ENCODE peak calls at places on chromosome 14, in eight cellular contexts. One of them, this sample, is unnamed.
A peak's percentile ranks its signal among the peaks of the same experiment; 100 is the strongest.

GRCh38 chr14:74733241-74733640 is 20.3 kb downstream of the FCF1 start:
- DNase-seq in activated naive CD4-positive, alpha-beta T cell treated with anti-CD3 and anti-CD28 coated beads, Interleukin-2, amount 50 U/mL, for 72 hours: no peak
- DNase-seq in kidney tubule cell: no peak
- DNase-seq in MCF 10A: no peak
- DNase-seq in stimulated activated naive B cell treated with anti-CD40 and anti-IgM and Interleukin-4, amounts not matched to agents 10 μg/mL and 1 μg/mL and 100 μg/mL, for 72 hours: no peak
- DNase-seq in glomerular endothelial cell: no peak
- DNase-seq in posterior cingulate gyrus: no peak
- DNase-seq in CD4-positive, CD25-positive, alpha-beta regulatory T cell: no peak
- DNase-seq in this sample: no peak

GRCh38 chr14:69685217-69685616 is 73.8 kb downstream of the SUSD6 start:
- DNase-seq in activated naive CD4-positive, alpha-beta T cell treated with anti-CD3 and anti-CD28 coated beads, Interleukin-2, amount 50 U/mL, for 72 hours: peak; percentile 71
- DNase-seq in MCF 10A: peak; percentile 93
- DNase-seq in CD4-positive, CD25-positive, alpha-beta regulatory T cell: no peak
- DNase-seq in glomerular endothelial cell: no peak
- DNase-seq in posterior cingulate gyrus: no peak
- DNase-seq in kidney tubule cell: peak; percentile 93
- DNase-seq in stimulated activated naive B cell treated with anti-CD40 and anti-IgM and Interleukin-4, amounts not matched to agents 10 μg/mL and 1 μg/mL and 100 μg/mL, for 72 hours: peak; percentile 60
- DNase-seq in this sample: no peak

GRCh38 chr14:105865904-105866840 is 339.8 kb downstream of the TMEM121 start:
- DNase-seq in stimulated activated naive B cell treated with anti-CD40 and anti-IgM and Interleukin-4, amounts not matched to agents 10 μg/mL and 1 μg/mL and 100 μg/mL, for 72 hours: no peak
- DNase-seq in kidney tubule cell: no peak
- DNase-seq in posterior cingulate gyrus: peak; percentile 5
- DNase-seq in glomerular endothelial cell: no peak
- DNase-seq in activated naive CD4-positive, alpha-beta T cell treated with anti-CD3 and anti-CD28 coated beads, Interleukin-2, amount 50 U/mL, for 72 hours: peak; percentile 47
- DNase-seq in MCF 10A: no peak
- DNase-seq in CD4-positive, CD25-positive, alpha-beta regulatory T cell: no peak
- DNase-seq in this sample: no peak

GRCh38 chr14:89013098-89013504 is 188.7 kb downstream of the TTC8 start:
- DNase-seq in CD4-positive, CD25-positive, alpha-beta regulatory T cell: no peak
- DNase-seq in glomerular endothelial cell: no peak
- DNase-seq in kidney tubule cell: peak; percentile 72
- DNase-seq in MCF 10A: peak; percentile 33
- DNase-seq in stimulated activated naive B cell treated with anti-CD40 and anti-IgM and Interleukin-4, amounts not matched to agents 10 μg/mL and 1 μg/mL and 100 μg/mL, for 72 hours: no peak
- DNase-seq in posterior cingulate gyrus: no peak
- DNase-seq in activated naive CD4-positive, alpha-beta T cell treated with anti-CD3 and anti-CD28 coated beads, Interleukin-2, amount 50 U/mL, for 72 hours: no peak
- DNase-seq in this sample: peak; percentile 11

GRCh38 chr14:84404246-84404645 is 1125.7 kb upstream of the FLRT2 start:
- DNase-seq in CD4-positive, CD25-positive, alpha-beta regulatory T cell: no peak
- DNase-seq in posterior cingulate gyrus: no peak
- DNase-seq in stimulated activated naive B cell treated with anti-CD40 and anti-IgM and Interleukin-4, amounts not matched to agents 10 μg/mL and 1 μg/mL and 100 μg/mL, for 72 hours: no peak
- DNase-seq in kidney tubule cell: no peak
- DNase-seq in activated naive CD4-positive, alpha-beta T cell treated with anti-CD3 and anti-CD28 coated beads, Interleukin-2, amount 50 U/mL, for 72 hours: no peak
- DNase-seq in MCF 10A: no peak
- DNase-seq in glomerular endothelial cell: no peak
- DNase-seq in this sample: no peak

GRCh38 chr14:53390008-53390407 is 236.9 kb upstream of the DDHD1 start:
- DNase-seq in stimulated activated naive B cell treated with anti-CD40 and anti-IgM and Interleukin-4, amounts not matched to agents 10 μg/mL and 1 μg/mL and 100 μg/mL, for 72 hours: no peak
- DNase-seq in CD4-positive, CD25-positive, alpha-beta regulatory T cell: no peak
- DNase-seq in posterior cingulate gyrus: no peak
- DNase-seq in kidney tubule cell: no peak
- DNase-seq in MCF 10A: no peak
- DNase-seq in activated naive CD4-positive, alpha-beta T cell treated with anti-CD3 and anti-CD28 coated beads, Interleukin-2, amount 50 U/mL, for 72 hours: no peak
- DNase-seq in glomerular endothelial cell: no peak
- DNase-seq in this sample: no peak

GRCh38 chr14:32940066-32940651 is 1.5 kb downstream of the NPAS3 start:
- DNase-seq in activated naive CD4-positive, alpha-beta T cell treated with anti-CD3 and anti-CD28 coated beads, Interleukin-2, amount 50 U/mL, for 72 hours: no peak
- DNase-seq in CD4-positive, CD25-positive, alpha-beta regulatory T cell: no peak
- DNase-seq in posterior cingulate gyrus: no peak
- DNase-seq in glomerular endothelial cell: peak; percentile 22
- DNase-seq in kidney tubule cell: no peak
- DNase-seq in MCF 10A: no peak
- DNase-seq in stimulated activated naive B cell treated with anti-CD40 and anti-IgM and Interleukin-4, amounts not matched to agents 10 μg/mL and 1 μg/mL and 100 μg/mL, for 72 hours: no peak
- DNase-seq in this sample: no peak

GRCh38 chr14:91256661-91257060 is 12.2 kb upstream of the GPR68 start:
- DNase-seq in CD4-positive, CD25-positive, alpha-beta regulatory T cell: no peak
- DNase-seq in activated naive CD4-positive, alpha-beta T cell treated with anti-CD3 and anti-CD28 coated beads, Interleukin-2, amount 50 U/mL, for 72 hours: no peak
- DNase-seq in glomerular endothelial cell: no peak
- DNase-seq in MCF 10A: no peak
- DNase-seq in posterior cingulate gyrus: no peak
- DNase-seq in stimulated activated naive B cell treated with anti-CD40 and anti-IgM and Interleukin-4, amounts not matched to agents 10 μg/mL and 1 μg/mL and 100 μg/mL, for 72 hours: no peak
- DNase-seq in kidney tubule cell: no peak
- DNase-seq in this sample: no peak

GRCh38 chr14:103334644-103335603 is 887 bp downstream of the EIF5 start:
- DNase-seq in stimulated activated naive B cell treated with anti-CD40 and anti-IgM and Interleukin-4, amounts not matched to agents 10 μg/mL and 1 μg/mL and 100 μg/mL, for 72 hours: peak; percentile 60
- DNase-seq in activated naive CD4-positive, alpha-beta T cell treated with anti-CD3 and anti-CD28 coated beads, Interleukin-2, amount 50 U/mL, for 72 hours: peak; percentile 90
- DNase-seq in CD4-positive, CD25-positive, alpha-beta regulatory T cell: peak; percentile 58
- DNase-seq in glomerular endothelial cell: no peak
- DNase-seq in MCF 10A: peak; percentile 74
- DNase-seq in posterior cingulate gyrus: peak; percentile 62
- DNase-seq in kidney tubule cell: peak; percentile 82
- DNase-seq in this sample: peak; percentile 35

GRCh38 chr14:61768240-61768639 is 6.0 kb downstream of the SNAPC1 start:
- DNase-seq in posterior cingulate gyrus: no peak
- DNase-seq in CD4-positive, CD25-positive, alpha-beta regulatory T cell: no peak
- DNase-seq in glomerular endothelial cell: no peak
- DNase-seq in kidney tubule cell: no peak
- DNase-seq in activated naive CD4-positive, alpha-beta T cell treated with anti-CD3 and anti-CD28 coated beads, Interleukin-2, amount 50 U/mL, for 72 hours: no peak
- DNase-seq in MCF 10A: no peak
- DNase-seq in stimulated activated naive B cell treated with anti-CD40 and anti-IgM and Interleukin-4, amounts not matched to agents 10 μg/mL and 1 μg/mL and 100 μg/mL, for 72 hours: no peak
- DNase-seq in this sample: no peak

GRCh38 chr14:34113991-34114390 is 163.1 kb upstream of the EGLN3 start:
- DNase-seq in CD4-positive, CD25-positive, alpha-beta regulatory T cell: no peak
- DNase-seq in glomerular endothelial cell: no peak
- DNase-seq in stimulated activated naive B cell treated with anti-CD40 and anti-IgM and Interleukin-4, amounts not matched to agents 10 μg/mL and 1 μg/mL and 100 μg/mL, for 72 hours: no peak
- DNase-seq in kidney tubule cell: no peak
- DNase-seq in activated naive CD4-positive, alpha-beta T cell treated with anti-CD3 and anti-CD28 coated beads, Interleukin-2, amount 50 U/mL, for 72 hours: no peak
- DNase-seq in posterior cingulate gyrus: no peak
- DNase-seq in MCF 10A: no peak
- DNase-seq in this sample: no peak

GRCh38 chr14:104290756-104291122 is 152.4 kb downstream of the KIF26A start:
- DNase-seq in activated naive CD4-positive, alpha-beta T cell treated with anti-CD3 and anti-CD28 coated beads, Interleukin-2, amount 50 U/mL, for 72 hours: no peak
- DNase-seq in CD4-positive, CD25-positive, alpha-beta regulatory T cell: no peak
- DNase-seq in posterior cingulate gyrus: no peak
- DNase-seq in MCF 10A: no peak
- DNase-seq in glomerular endothelial cell: no peak
- DNase-seq in stimulated activated naive B cell treated with anti-CD40 and anti-IgM and Interleukin-4, amounts not matched to agents 10 μg/mL and 1 μg/mL and 100 μg/mL, for 72 hours: no peak
- DNase-seq in kidney tubule cell: no peak
- DNase-seq in this sample: no peak

GRCh38 chr14:93655078-93655750 is 133.1 kb downstream of the PRIMA1 start:
- DNase-seq in glomerular endothelial cell: peak; percentile 5
- DNase-seq in MCF 10A: peak; percentile 72
- DNase-seq in activated naive CD4-positive, alpha-beta T cell treated with anti-CD3 and anti-CD28 coated beads, Interleukin-2, amount 50 U/mL, for 72 hours: no peak
- DNase-seq in stimulated activated naive B cell treated with anti-CD40 and anti-IgM and Interleukin-4, amounts not matched to agents 10 μg/mL and 1 μg/mL and 100 μg/mL, for 72 hours: no peak
- DNase-seq in CD4-positive, CD25-positive, alpha-beta regulatory T cell: peak; percentile 12
- DNase-seq in posterior cingulate gyrus: peak; percentile 45
- DNase-seq in kidney tubule cell: peak; percentile 68
- DNase-seq in this sample: peak; percentile 0

GRCh38 chr14:70192915-70193314 is 4.2 kb upstream of the SLC8A3 start:
- DNase-seq in posterior cingulate gyrus: no peak
- DNase-seq in activated naive CD4-positive, alpha-beta T cell treated with anti-CD3 and anti-CD28 coated beads, Interleukin-2, amount 50 U/mL, for 72 hours: no peak
- DNase-seq in kidney tubule cell: no peak
- DNase-seq in MCF 10A: no peak
- DNase-seq in CD4-positive, CD25-positive, alpha-beta regulatory T cell: no peak
- DNase-seq in stimulated activated naive B cell treated with anti-CD40 and anti-IgM and Interleukin-4, amounts not matched to agents 10 μg/mL and 1 μg/mL and 100 μg/mL, for 72 hours: no peak
- DNase-seq in glomerular endothelial cell: no peak
- DNase-seq in this sample: no peak

GRCh38 chr14:100677925-100678765 is 48.5 kb upstream of the DLK1 start:
- DNase-seq in MCF 10A: no peak
- DNase-seq in posterior cingulate gyrus: peak; percentile 67
- DNase-seq in glomerular endothelial cell: no peak
- DNase-seq in stimulated activated naive B cell treated with anti-CD40 and anti-IgM and Interleukin-4, amounts not matched to agents 10 μg/mL and 1 μg/mL and 100 μg/mL, for 72 hours: no peak
- DNase-seq in activated naive CD4-positive, alpha-beta T cell treated with anti-CD3 and anti-CD28 coated beads, Interleukin-2, amount 50 U/mL, for 72 hours: no peak
- DNase-seq in kidney tubule cell: no peak
- DNase-seq in CD4-positive, CD25-positive, alpha-beta regulatory T cell: no peak
- DNase-seq in this sample: no peak

GRCh38 chr14:59465570-59466150 is 480 bp upstream of the GPR135 start:
- DNase-seq in glomerular endothelial cell: no peak
- DNase-seq in stimulated activated naive B cell treated with anti-CD40 and anti-IgM and Interleukin-4, amounts not matched to agents 10 μg/mL and 1 μg/mL and 100 μg/mL, for 72 hours: no peak
- DNase-seq in kidney tubule cell: no peak
- DNase-seq in CD4-positive, CD25-positive, alpha-beta regulatory T cell: peak; percentile 46
- DNase-seq in activated naive CD4-positive, alpha-beta T cell treated with anti-CD3 and anti-CD28 coated beads, Interleukin-2, amount 50 U/mL, for 72 hours: no peak
- DNase-seq in posterior cingulate gyrus: no peak
- DNase-seq in MCF 10A: no peak
- DNase-seq in this sample: no peak

GRCh38 chr14:56590535-56590951 is 10.9 kb downstream of the TMEM260 start:
- DNase-seq in glomerular endothelial cell: no peak
- DNase-seq in activated naive CD4-positive, alpha-beta T cell treated with anti-CD3 and anti-CD28 coated beads, Interleukin-2, amount 50 U/mL, for 72 hours: no peak
- DNase-seq in stimulated activated naive B cell treated with anti-CD40 and anti-IgM and Interleukin-4, amounts not matched to agents 10 μg/mL and 1 μg/mL and 100 μg/mL, for 72 hours: no peak
- DNase-seq in posterior cingulate gyrus: no peak
- DNase-seq in CD4-positive, CD25-positive, alpha-beta regulatory T cell: no peak
- DNase-seq in kidney tubule cell: no peak
- DNase-seq in MCF 10A: no peak
- DNase-seq in this sample: no peak

GRCh38 chr14:105056303-105056831 is 8.9 kb downstream of the GPR132 start:
- DNase-seq in stimulated activated naive B cell treated with anti-CD40 and anti-IgM and Interleukin-4, amounts not matched to agents 10 μg/mL and 1 μg/mL and 100 μg/mL, for 72 hours: no peak
- DNase-seq in activated naive CD4-positive, alpha-beta T cell treated with anti-CD3 and anti-CD28 coated beads, Interleukin-2, amount 50 U/mL, for 72 hours: no peak
- DNase-seq in CD4-positive, CD25-positive, alpha-beta regulatory T cell: no peak
- DNase-seq in MCF 10A: no peak
- DNase-seq in kidney tubule cell: no peak
- DNase-seq in glomerular endothelial cell: no peak
- DNase-seq in posterior cingulate gyrus: no peak
- DNase-seq in this sample: no peak

GRCh38 chr14:53055003-53055402 is 98.1 kb downstream of the DDHD1 start:
- DNase-seq in MCF 10A: peak; percentile 65
- DNase-seq in stimulated activated naive B cell treated with anti-CD40 and anti-IgM and Interleukin-4, amounts not matched to agents 10 μg/mL and 1 μg/mL and 100 μg/mL, for 72 hours: no peak
- DNase-seq in posterior cingulate gyrus: no peak
- DNase-seq in kidney tubule cell: peak; percentile 54
- DNase-seq in glomerular endothelial cell: peak; percentile 47
- DNase-seq in activated naive CD4-positive, alpha-beta T cell treated with anti-CD3 and anti-CD28 coated beads, Interleukin-2, amount 50 U/mL, for 72 hours: no peak
- DNase-seq in CD4-positive, CD25-positive, alpha-beta regulatory T cell: peak; percentile 44
- DNase-seq in this sample: peak; percentile 7

GRCh38 chr14:34930591-34931069 is 52.2 kb upstream of the SRP54 start:
- DNase-seq in stimulated activated naive B cell treated with anti-CD40 and anti-IgM and Interleukin-4, amounts not matched to agents 10 μg/mL and 1 μg/mL and 100 μg/mL, for 72 hours: no peak
- DNase-seq in posterior cingulate gyrus: no peak
- DNase-seq in MCF 10A: no peak
- DNase-seq in activated naive CD4-positive, alpha-beta T cell treated with anti-CD3 and anti-CD28 coated beads, Interleukin-2, amount 50 U/mL, for 72 hours: no peak
- DNase-seq in CD4-positive, CD25-positive, alpha-beta regulatory T cell: peak; percentile 64
- DNase-seq in glomerular endothelial cell: no peak
- DNase-seq in kidney tubule cell: no peak
- DNase-seq in this sample: no peak

GRCh38 chr14:93788557-93789365 is 476 bp upstream of the PRIMA1 start:
- DNase-seq in glomerular endothelial cell: no peak
- DNase-seq in stimulated activated naive B cell treated with anti-CD40 and anti-IgM and Interleukin-4, amounts not matched to agents 10 μg/mL and 1 μg/mL and 100 μg/mL, for 72 hours: no peak
- DNase-seq in kidney tubule cell: peak; percentile 23
- DNase-seq in activated naive CD4-positive, alpha-beta T cell treated with anti-CD3 and anti-CD28 coated beads, Interleukin-2, amount 50 U/mL, for 72 hours: no peak
- DNase-seq in MCF 10A: peak; percentile 42
- DNase-seq in posterior cingulate gyrus: peak; percentile 80
- DNase-seq in CD4-positive, CD25-positive, alpha-beta regulatory T cell: no peak
- DNase-seq in this sample: no peak

GRCh38 chr14:60254176-60254575 is 5.2 kb downstream of the PPM1A start:
- DNase-seq in stimulated activated naive B cell treated with anti-CD40 and anti-IgM and Interleukin-4, amounts not matched to agents 10 μg/mL and 1 μg/mL and 100 μg/mL, for 72 hours: no peak
- DNase-seq in kidney tubule cell: peak; percentile 81
- DNase-seq in MCF 10A: no peak
- DNase-seq in CD4-positive, CD25-positive, alpha-beta regulatory T cell: no peak
- DNase-seq in glomerular endothelial cell: no peak
- DNase-seq in posterior cingulate gyrus: no peak
- DNase-seq in activated naive CD4-positive, alpha-beta T cell treated with anti-CD3 and anti-CD28 coated beads, Interleukin-2, amount 50 U/mL, for 72 hours: no peak
- DNase-seq in this sample: no peak

GRCh38 chr14:45610303-45610702 is 357.3 kb upstream of the MIS18BP1 start:
- DNase-seq in kidney tubule cell: peak; percentile 22
- DNase-seq in CD4-positive, CD25-positive, alpha-beta regulatory T cell: no peak
- DNase-seq in activated naive CD4-positive, alpha-beta T cell treated with anti-CD3 and anti-CD28 coated beads, Interleukin-2, amount 50 U/mL, for 72 hours: no peak
- DNase-seq in glomerular endothelial cell: no peak
- DNase-seq in stimulated activated naive B cell treated with anti-CD40 and anti-IgM and Interleukin-4, amounts not matched to agents 10 μg/mL and 1 μg/mL and 100 μg/mL, for 72 hours: no peak
- DNase-seq in posterior cingulate gyrus: no peak
- DNase-seq in MCF 10A: peak; percentile 35
- DNase-seq in this sample: no peak

GRCh38 chr14:29215853-29216252 is 449.3 kb downstream of the FOXG1 start:
- DNase-seq in CD4-positive, CD25-positive, alpha-beta regulatory T cell: no peak
- DNase-seq in MCF 10A: peak; percentile 38
- DNase-seq in stimulated activated naive B cell treated with anti-CD40 and anti-IgM and Interleukin-4, amounts not matched to agents 10 μg/mL and 1 μg/mL and 100 μg/mL, for 72 hours: no peak
- DNase-seq in posterior cingulate gyrus: no peak
- DNase-seq in glomerular endothelial cell: no peak
- DNase-seq in activated naive CD4-positive, alpha-beta T cell treated with anti-CD3 and anti-CD28 coated beads, Interleukin-2, amount 50 U/mL, for 72 hours: no peak
- DNase-seq in kidney tubule cell: peak; percentile 67
- DNase-seq in this sample: no peak

GRCh38 chr14:102523200-102524025 is 13.8 kb upstream of the ANKRD9 start:
- DNase-seq in glomerular endothelial cell: no peak
- DNase-seq in stimulated activated naive B cell treated with anti-CD40 and anti-IgM and Interleukin-4, amounts not matched to agents 10 μg/mL and 1 μg/mL and 100 μg/mL, for 72 hours: no peak
- DNase-seq in kidney tubule cell: no peak
- DNase-seq in MCF 10A: no peak
- DNase-seq in CD4-positive, CD25-positive, alpha-beta regulatory T cell: no peak
- DNase-seq in activated naive CD4-positive, alpha-beta T cell treated with anti-CD3 and anti-CD28 coated beads, Interleukin-2, amount 50 U/mL, for 72 hours: no peak
- DNase-seq in posterior cingulate gyrus: no peak
- DNase-seq in this sample: no peak

GRCh38 chr14:80554139-80554538 is 342.8 kb upstream of the DIO2 start:
- DNase-seq in posterior cingulate gyrus: no peak
- DNase-seq in stimulated activated naive B cell treated with anti-CD40 and anti-IgM and Interleukin-4, amounts not matched to agents 10 μg/mL and 1 μg/mL and 100 μg/mL, for 72 hours: no peak
- DNase-seq in kidney tubule cell: no peak
- DNase-seq in glomerular endothelial cell: no peak
- DNase-seq in activated naive CD4-positive, alpha-beta T cell treated with anti-CD3 and anti-CD28 coated beads, Interleukin-2, amount 50 U/mL, for 72 hours: no peak
- DNase-seq in MCF 10A: no peak
- DNase-seq in CD4-positive, CD25-positive, alpha-beta regulatory T cell: no peak
- DNase-seq in this sample: no peak

GRCh38 chr14:89013698-89014569 is 189.5 kb downstream of the TTC8 start:
- DNase-seq in stimulated activated naive B cell treated with anti-CD40 and anti-IgM and Interleukin-4, amounts not matched to agents 10 μg/mL and 1 μg/mL and 100 μg/mL, for 72 hours: no peak
- DNase-seq in kidney tubule cell: no peak
- DNase-seq in CD4-positive, CD25-positive, alpha-beta regulatory T cell: no peak
- DNase-seq in MCF 10A: no peak
- DNase-seq in posterior cingulate gyrus: no peak
- DNase-seq in activated naive CD4-positive, alpha-beta T cell treated with anti-CD3 and anti-CD28 coated beads, Interleukin-2, amount 50 U/mL, for 72 hours: no peak
- DNase-seq in glomerular endothelial cell: no peak
- DNase-seq in this sample: no peak

This sample was measured in GDM1.